ENCODE peak calls at places on chromosomes 11 and 22, in ten cellular contexts. W is tibial artery, G is coronary artery, C is tibial nerve, J is HCT116, Y is neural progenitor cell, N is GM23248, K is GM12865, A is psoas muscle, Z is SK-N-MC. R is an unnamed sample.

GRCh38 chr11:92268546-92268945 is 43.9 kb downstream of the FAT3 start:
- DNase-seq in W (no peak), G (no peak), C (no peak), J (no peak), Y (no peak), N (peak), K (no peak), A (no peak), Z (no peak), R (no peak)

GRCh38 chr22:50302041-50302541 is 5.4 kb downstream of the PLXNB2 start:
- DNase-seq in W (no peak), G (no peak), C (no peak), J (no peak), Y (no peak), N (peak), K (no peak), A (peak), Z (no peak), R (no peak)

GRCh38 chr11:129375731-129376657 is at the start of gene BARX2:
- DNase-seq in W (no peak), G (no peak), C (no peak), J (peak), Y (peak), N (peak), K (no peak), A (no peak), Z (no peak), R (peak)

GRCh38 chr11:82682003-82682751 is 51.5 kb downstream of the FAM181B start:
- DNase-seq in W (no peak), G (no peak), C (peak), J (peak), Y (peak), N (peak), K (peak), A (no peak), Z (peak), R (peak)

GRCh38 chr11:98495601-98496000 is 525.1 kb upstream of the CNTN5 start:
- DNase-seq in W (no peak), G (no peak), C (no peak), J (no peak), Y (no peak), N (no peak), K (no peak), A (no peak), Z (no peak), R (no peak)

GRCh38 chr11:112537846-112538330 is 277.2 kb upstream of the PLET1 start:
- DNase-seq in W (no peak), G (no peak), C (no peak), J (no peak), Y (no peak), N (peak), K (no peak), A (no peak), Z (no peak), R (no peak)

GRCh38 chr11:118060879-118061278 is 16.0 kb upstream of the TMPRSS4 start:
- DNase-seq in W (peak), G (peak), C (peak), J (no peak), Y (no peak), N (no peak), K (no peak), A (peak), Z (no peak), R (no peak)

GRCh38 chr11:8720376-8720775 is 37.8 kb downstream of the RPL27A start:
- DNase-seq in W (no peak), G (no peak), C (no peak), J (no peak), Y (no peak), N (peak), K (no peak), A (no peak), Z (no peak), R (no peak)

GRCh38 chr11:70005107-70005818 is 72.9 kb upstream of the ANO1 start:
- DNase-seq in W (no peak), G (no peak), C (no peak), J (no peak), Y (no peak), N (peak), K (no peak), A (no peak), Z (no peak), R (peak)

GRCh38 chr22:42399315-42400271 is 32.6 kb downstream of the NFAM1 start:
- DNase-seq in W (no peak), G (no peak), C (peak), J (no peak), Y (peak), N (no peak), K (no peak), A (no peak), Z (peak), R (no peak)

GRCh38 chr11:111623527-111624030 is 21.3 kb downstream of the SIK2 start:
- DNase-seq in W (no peak), G (no peak), C (no peak), J (no peak), Y (no peak), N (no peak), K (peak), A (no peak), Z (no peak), R (no peak)

GRCh38 chr11:108364159-108364558 is 103.2 kb downstream of the C11orf65 start:
- DNase-seq in W (no peak), G (no peak), C (no peak), J (no peak), Y (no peak), N (peak), K (no peak), A (no peak), Z (no peak), R (peak)

GRCh38 chr22:39431821-39432251 is 25.0 kb upstream of the MGAT3 start:
- DNase-seq in W (peak), G (no peak), C (no peak), J (no peak), Y (no peak), N (peak), K (no peak), A (peak), Z (no peak), R (peak)

GRCh38 chr11:93059074-93059957 is 89.9 kb downstream of the MTNR1B start:
- DNase-seq in W (no peak), G (no peak), C (no peak), J (no peak), Y (peak), N (peak), K (no peak), A (no peak), Z (peak), R (peak)

GRCh38 chr11:130522284-130522961 is 74.0 kb downstream of the ADAMTS15 start:
- DNase-seq in W (peak), G (peak), C (peak), J (peak), Y (peak), N (peak), K (no peak), A (peak), Z (no peak), R (peak)

GRCh38 chr11:56292154-56292553 is at the start of gene OR8H1:
- DNase-seq in W (no peak), G (no peak), C (no peak), J (no peak), Y (no peak), N (no peak), K (no peak), A (no peak), Z (no peak), R (no peak)

GRCh38 chr11:113778111-113778910 is 1.3 kb upstream of the CLDN25 start:
- DNase-seq in W (peak), G (peak), C (no peak), J (no peak), Y (no peak), N (peak), K (no peak), A (peak), Z (no peak), R (peak)

GRCh38 chr11:134264966-134265365 is 11.2 kb upstream of the GLB1L3 start:
- DNase-seq in W (no peak), G (no peak), C (no peak), J (no peak), Y (no peak), N (no peak), K (no peak), A (no peak), Z (no peak), R (no peak)

GRCh38 chr11:34250732-34251639 is 106.8 kb downstream of the ABTB2 start:
- DNase-seq in W (peak), G (peak), C (peak), J (peak), Y (peak), N (peak), K (peak), A (peak), Z (no peak), R (peak)

GRCh38 chr22:39283312-39284141 is 35.9 kb downstream of the RPL3 start:
- DNase-seq in W (peak), G (peak), C (peak), J (no peak), Y (no peak), N (no peak), K (no peak), A (peak), Z (no peak), R (no peak)

GRCh38 chr22:30876925-30877553 is 91.5 kb downstream of the MORC2 start:
- DNase-seq in W (peak), G (no peak), C (peak), J (no peak), Y (no peak), N (peak), K (no peak), A (no peak), Z (peak), R (peak)

GRCh38 chr11:79097279-79097875 is 343.5 kb downstream of the TENM4 start:
- DNase-seq in W (peak), G (no peak), C (peak), J (no peak), Y (no peak), N (no peak), K (no peak), A (peak), Z (no peak), R (peak)

GRCh38 chr11:86099727-86100320 is 30.9 kb upstream of the PICALM start:
- DNase-seq in W (no peak), G (no peak), C (no peak), J (no peak), Y (no peak), N (peak), K (no peak), A (no peak), Z (no peak), R (peak)

GRCh38 chr11:134932761-134933160 is 520.7 kb upstream of the B3GAT1 start:
- DNase-seq in W (no peak), G (no peak), C (no peak), J (no peak), Y (no peak), N (no peak), K (no peak), A (no peak), Z (no peak), R (no peak)

GRCh38 chr22:42905702-42906183 is 48.7 kb upstream of the ARFGAP3 start:
- DNase-seq in W (peak), G (no peak), C (no peak), J (no peak), Y (no peak), N (no peak), K (no peak), A (peak), Z (no peak), R (no peak)

GRCh38 chr22:36977947-36978660 is 41.1 kb downstream of the TST start:
- DNase-seq in W (peak), G (peak), C (peak), J (peak), Y (peak), N (peak), K (peak), A (peak), Z (peak), R (peak)
- H3K4me3 ChIP-seq in W (peak), G (peak), C (peak), J (peak), Y (peak), N (peak), K (peak), A (peak), Z (peak), R (peak)

GRCh38 chr22:19971276-19972124 is 29.9 kb upstream of the TXNRD2 start:
- DNase-seq in W (no peak), G (no peak), C (no peak), J (no peak), Y (no peak), N (no peak), K (no peak), A (no peak), Z (no peak), R (no peak)
- H3K4me3 ChIP-seq in W (no peak), G (no peak), C (no peak), J (no peak), Y (no peak), N (no peak), K (no peak), A (no peak), Z (no peak), R (no peak)

GRCh38 chr11:65354265-65355012 is at the start of gene TIGD3:
- DNase-seq in W (peak), G (peak), C (peak), J (peak), Y (peak), N (peak), K (peak), A (peak), Z (no peak), R (peak)
- H3K4me3 ChIP-seq in W (peak), G (peak), C (peak), J (peak), Y (peak), N (peak), K (peak), A (peak), Z (peak), R (peak)

DNA sequence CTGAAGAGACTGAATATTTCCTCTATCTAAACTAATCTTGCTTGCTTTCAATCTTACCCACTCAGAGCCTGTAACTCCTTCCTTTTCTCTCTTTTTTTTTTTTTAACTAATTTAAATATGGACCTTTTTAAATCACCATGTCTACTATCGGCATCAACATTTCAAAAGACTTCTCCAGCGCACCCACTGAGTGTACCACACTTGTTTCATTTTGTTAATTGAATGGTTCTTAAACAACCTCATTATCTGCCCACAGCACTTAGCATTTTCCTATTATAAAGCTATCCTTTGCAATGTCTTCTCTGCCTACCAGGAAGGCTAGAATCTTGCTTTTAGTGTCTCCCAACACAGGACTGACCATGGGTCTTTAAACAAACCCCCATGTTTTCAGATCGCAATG is 1212.4 kb downstream of the LRRC4C start:
- DNase-seq in W (no peak), G (no peak), C (no peak), J (no peak), Y (peak), N (no peak), K (no peak), A (no peak), Z (no peak), R (no peak)
- H3K4me3 ChIP-seq in W (no peak), G (no peak), C (no peak), J (no peak), Y (no peak), N (no peak), K (no peak), A (no peak), Z (no peak), R (no peak)

DNA sequence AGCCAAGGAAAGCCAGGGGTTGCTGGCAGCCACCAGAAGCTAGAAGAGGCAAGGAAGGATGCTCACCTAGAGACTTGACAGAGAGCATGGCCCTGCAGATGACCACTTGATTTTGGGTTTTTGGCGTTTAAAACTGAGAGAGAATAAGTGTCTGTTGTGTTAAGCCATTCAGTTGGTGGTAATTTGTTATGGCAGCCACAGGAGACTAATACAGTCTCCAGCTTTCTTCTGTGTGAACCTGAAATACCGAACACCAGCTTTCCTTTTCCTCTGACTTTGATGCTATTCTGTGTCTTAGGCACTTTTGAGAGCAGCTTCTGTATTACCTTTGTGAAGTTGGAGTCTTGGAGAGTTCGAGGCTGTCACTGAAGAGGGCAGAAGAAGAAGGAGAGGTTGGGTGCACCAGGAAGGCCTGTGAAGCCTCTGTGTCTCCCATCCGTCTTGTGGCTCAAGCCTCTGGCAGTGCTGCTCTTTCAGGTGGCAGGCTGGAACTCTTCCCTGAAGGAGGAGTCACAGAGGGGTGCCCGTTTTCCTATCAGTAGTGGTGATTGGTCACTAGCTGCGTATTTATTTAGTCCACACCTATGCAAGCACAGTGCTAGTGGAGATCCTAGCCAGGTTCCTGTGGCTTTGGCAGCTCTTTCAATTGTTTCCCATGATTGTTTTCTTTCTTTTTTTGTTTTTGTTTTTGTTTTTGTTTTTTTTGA is 2.5 kb downstream of the TBC1D22A start:
- DNase-seq in W (no peak), G (no peak), C (no peak), J (no peak), Y (no peak), N (no peak), K (no peak), A (no peak), Z (no peak), R (no peak)
- H3K4me3 ChIP-seq in W (no peak), G (no peak), C (no peak), J (no peak), Y (no peak), N (no peak), K (peak), A (no peak), Z (no peak), R (no peak)

GRCh38 chr11:2706321-2706720 is 6.5 kb upstream of the KCNQ1OT1 start:
- DNase-seq in W (no peak), G (no peak), C (no peak), J (no peak), Y (no peak), N (no peak), K (no peak), A (peak), Z (no peak), R (no peak)
- H3K4me3 ChIP-seq in W (no peak), G (no peak), C (no peak), J (no peak), Y (no peak), N (no peak), K (no peak), A (no peak), Z (no peak), R (no peak)

DNA sequence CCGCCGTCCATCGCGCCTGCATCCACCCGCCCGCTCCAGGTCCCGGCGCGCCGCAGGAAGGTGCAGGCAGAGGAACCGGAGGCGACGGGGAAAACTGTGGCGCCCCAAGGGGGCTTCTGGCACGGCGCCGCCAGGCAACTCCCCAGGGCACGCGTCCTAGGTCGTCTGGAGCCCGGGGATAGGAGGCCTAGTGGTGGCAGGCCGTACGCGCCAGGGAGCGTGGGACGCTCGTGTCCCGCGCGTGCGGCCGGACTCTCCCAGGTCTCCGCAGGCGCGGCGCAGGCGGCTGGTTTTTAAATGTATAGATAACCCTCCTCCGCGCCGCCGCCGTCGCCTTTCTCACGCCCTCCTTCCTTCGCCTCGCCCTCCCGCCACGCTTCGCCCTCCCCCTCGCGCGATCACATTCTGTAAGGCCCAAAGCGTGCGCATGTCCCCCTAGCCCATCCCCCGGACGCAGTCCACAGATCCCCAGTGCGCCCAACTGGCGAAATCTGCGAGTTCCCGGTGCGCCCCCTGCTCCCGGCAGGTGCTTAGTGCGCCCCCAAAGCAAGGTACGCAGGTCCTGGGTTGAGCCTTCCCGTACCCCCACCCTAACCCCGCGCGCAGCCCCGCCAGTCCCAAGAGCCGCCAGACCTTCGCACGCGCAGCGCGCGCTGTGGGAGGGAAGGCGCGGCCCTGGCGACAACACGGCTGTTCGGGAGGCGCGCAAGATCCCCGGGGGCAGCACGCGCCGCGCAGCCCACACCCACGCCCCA is at the start of gene ASCL2:
- DNase-seq in W (no peak), G (peak), C (no peak), J (no peak), Y (peak), N (no peak), K (no peak), A (no peak), Z (no peak), R (no peak)
- H3K4me3 ChIP-seq in W (peak), G (peak), C (peak), J (peak), Y (peak), N (no peak), K (no peak), A (peak), Z (no peak), R (no peak)

DNA sequence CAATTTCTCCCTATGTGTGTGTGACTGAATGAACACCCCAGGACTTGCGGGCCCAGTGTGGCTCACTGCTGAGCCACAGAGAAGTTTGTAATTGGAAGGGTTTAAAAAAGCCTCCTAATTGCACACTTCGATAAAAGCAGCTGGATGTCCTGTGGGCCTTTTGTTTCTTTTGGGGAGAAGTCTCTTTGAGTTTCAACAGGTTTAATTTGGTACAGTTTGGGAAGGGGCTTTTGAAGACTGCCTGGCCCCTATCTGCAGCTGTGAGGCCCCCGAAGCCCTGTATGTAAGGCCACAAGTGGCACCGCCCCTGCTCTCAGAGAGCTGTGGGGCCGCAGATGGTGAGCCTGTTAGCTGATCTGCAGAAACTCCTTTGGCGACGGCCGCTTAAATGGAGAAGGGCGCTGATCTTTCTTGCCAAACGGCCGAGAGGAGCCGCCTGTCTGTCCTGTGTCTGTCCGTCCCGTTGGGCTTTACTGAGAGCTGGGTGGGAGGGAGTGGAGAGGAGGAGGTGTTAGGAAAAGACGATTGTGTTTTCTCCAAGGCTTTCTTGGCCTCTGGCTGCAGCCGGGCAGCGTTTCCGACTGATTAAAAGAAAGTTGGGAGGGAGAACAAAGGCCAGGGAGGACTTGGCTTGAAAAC is 2.1 kb downstream of the FBLN1 start:
- DNase-seq in W (peak), G (no peak), C (peak), J (no peak), Y (peak), N (peak), K (no peak), A (peak), Z (no peak), R (peak)
- H3K4me3 ChIP-seq in W (peak), G (peak), C (peak), J (no peak), Y (peak), N (peak), K (no peak), A (peak), Z (peak), R (peak)

DNA sequence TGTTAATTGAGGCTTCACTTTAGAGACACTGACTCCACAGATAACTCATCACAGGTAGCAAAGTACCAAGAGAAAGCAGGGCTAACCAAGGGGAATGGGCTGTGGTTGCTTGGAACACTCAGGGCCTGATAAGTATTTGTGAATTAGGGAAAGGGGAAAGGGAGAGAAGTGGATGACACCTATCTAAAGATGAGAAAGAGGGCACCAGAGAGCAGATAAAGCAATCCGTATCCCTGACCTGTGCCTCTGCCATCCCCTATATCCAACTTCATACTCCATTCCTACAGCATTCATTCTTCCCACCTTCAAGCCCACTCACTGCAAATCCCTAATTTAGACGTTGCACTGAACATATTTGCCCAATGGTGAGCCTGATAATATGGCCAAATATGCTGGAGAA is 43.0 kb upstream of the API5 start:
- DNase-seq in W (no peak), G (no peak), C (no peak), J (no peak), Y (peak), N (no peak), K (no peak), A (no peak), Z (no peak), R (no peak)
- H3K4me3 ChIP-seq in W (no peak), G (peak), C (no peak), J (no peak), Y (peak), N (no peak), K (no peak), A (no peak), Z (no peak), R (no peak)

R was measured in fibroblast of the aortic adventitia.